ENCODE peak calls at places on chromosomes 11 and 22, in seven cellular contexts. N is IMR-90, T is K562, W is A549, B is HepG2, A is H1, H is GM12878. S is an unnamed sample.

GRCh38 chr22:35842954-35843353 is 125.3 kb downstream of the APOL5 start:
- DNase-seq in N (peak), T (peak), W (peak), B (peak), A (no peak), H (no peak), S (peak)

GRCh38 chr11:78205256-78205655 is 16.5 kb downstream of the USP35 start:
- DNase-seq in N (no peak), T (no peak), W (no peak), B (no peak), A (no peak), H (no peak), S (no peak)

GRCh38 chr11:117917591-117917990 is 11.6 kb downstream of the TMPRSS13 start:
- DNase-seq in N (no peak), T (no peak), W (no peak), B (no peak), A (no peak), H (no peak), S (no peak)

GRCh38 chr11:107824668-107825369 is 33.8 kb downstream of the SLC35F2 start:
- DNase-seq in N (peak), T (no peak), W (no peak), B (no peak), A (no peak), H (no peak), S (no peak)

GRCh38 chr11:2766166-2766565 is 66.4 kb upstream of the KCNQ1OT1 start:
- DNase-seq in N (no peak), T (no peak), W (no peak), B (no peak), A (no peak), H (no peak), S (no peak)

GRCh38 chr11:26271666-26272065 is 60.3 kb upstream of the ANO3 start:
- DNase-seq in N (no peak), T (no peak), W (no peak), B (no peak), A (no peak), H (no peak), S (no peak)

GRCh38 chr22:27462190-27462589 is 339.4 kb downstream of the MN1 start:
- DNase-seq in N (no peak), T (no peak), W (no peak), B (peak), A (no peak), H (no peak), S (no peak)

GRCh38 chr11:75233688-75234295 is 6.8 kb upstream of the TPBGL start:
- DNase-seq in N (peak), T (peak), W (no peak), B (peak), A (peak), H (no peak), S (no peak)

GRCh38 chr11:10866893-10867331 is 9.1 kb upstream of the ZBED5 start:
- DNase-seq in N (peak), T (no peak), W (no peak), B (no peak), A (no peak), H (no peak), S (no peak)

GRCh38 chr11:43879789-43880639 is 617 bp upstream of the ALKBH3 start:
- DNase-seq in N (no peak), T (no peak), W (no peak), B (no peak), A (no peak), H (no peak), S (no peak)

GRCh38 chr22:43377486-43377995 is 34.3 kb upstream of the MPPED1 start:
- DNase-seq in N (peak), T (no peak), W (no peak), B (no peak), A (no peak), H (no peak), S (no peak)

GRCh38 chr11:121514998-121515671 is 62.4 kb upstream of the SORL1-AS1 start:
- DNase-seq in N (no peak), T (no peak), W (no peak), B (no peak), A (no peak), H (no peak), S (no peak)

GRCh38 chr22:31343235-31344191 is 2.6 kb downstream of the PATZ1 start:
- DNase-seq in N (peak), T (peak), W (no peak), B (no peak), A (peak), H (no peak), S (no peak)

GRCh38 chr22:44080936-44081853 is 57.1 kb downstream of the PARVB start:
- DNase-seq in N (peak), T (peak), W (peak), B (peak), A (peak), H (no peak), S (peak)

GRCh38 chr11:15941206-15941770 is 415.1 kb downstream of the SOX6 start:
- DNase-seq in N (no peak), T (peak), W (no peak), B (no peak), A (peak), H (no peak), S (no peak)

GRCh38 chr11:22340803-22341581 is 2.8 kb downstream of the SLC17A6 start:
- DNase-seq in N (no peak), T (no peak), W (no peak), B (no peak), A (peak), H (no peak), S (no peak)

GRCh38 chr11:20647976-20648565 is 21.3 kb upstream of the NELL1 start:
- DNase-seq in N (peak), T (peak), W (peak), B (peak), A (peak), H (peak), S (peak)

GRCh38 chr11:113796663-113797259 is 17.2 kb downstream of the CLDN25 start:
- DNase-seq in N (peak), T (peak), W (peak), B (peak), A (no peak), H (no peak), S (peak)

GRCh38 chr22:48098936-48099245 is 1336.4 kb downstream of the TBC1D22A start:
- DNase-seq in N (no peak), T (no peak), W (no peak), B (no peak), A (no peak), H (no peak), S (no peak)

GRCh38 chr11:22512457-22512856 is 113.2 kb downstream of the FANCF start:
- DNase-seq in N (no peak), T (no peak), W (no peak), B (no peak), A (no peak), H (no peak), S (no peak)

GRCh38 chr11:61574611-61575010 is 6.3 kb downstream of the SYT7 start:
- DNase-seq in N (no peak), T (no peak), W (no peak), B (no peak), A (no peak), H (no peak), S (no peak)

GRCh38 chr11:1654388-1655167 is 25.0 kb downstream of the KRTAP5-5 start:
- DNase-seq in N (no peak), T (no peak), W (no peak), B (no peak), A (no peak), H (no peak), S (no peak)

GRCh38 chr11:4044971-4045646 is 49.5 kb upstream of the RRM1 start:
- DNase-seq in N (no peak), T (no peak), W (no peak), B (peak), A (no peak), H (no peak), S (no peak)

GRCh38 chr11:69384548-69385465 is 90.9 kb downstream of the MYEOV start:
- DNase-seq in N (no peak), T (no peak), W (no peak), B (no peak), A (no peak), H (no peak), S (no peak)

GRCh38 chr11:100445231-100445735 is 241.8 kb upstream of the ARHGAP42 start:
- DNase-seq in N (no peak), T (no peak), W (no peak), B (no peak), A (no peak), H (no peak), S (no peak)

GRCh38 chr11:130671801-130672700 is 223.6 kb downstream of the ADAMTS15 start:
- DNase-seq in N (peak), T (no peak), W (no peak), B (no peak), A (no peak), H (no peak), S (no peak)

GRCh38 chr11:93662177-93662575 is 694 bp downstream of the CEP295 start:
- DNase-seq in N (no peak), T (no peak), W (no peak), B (no peak), A (no peak), H (no peak), S (no peak)

GRCh38 chr11:11534981-11535380 is 86.8 kb downstream of the GALNT18 start:
- DNase-seq in N (peak), T (no peak), W (no peak), B (no peak), A (no peak), H (no peak), S (no peak)

GRCh38 chr11:110908401-110909106 is 196.3 kb upstream of the ARHGAP20 start:
- DNase-seq in N (peak), T (no peak), W (no peak), B (no peak), A (no peak), H (no peak), S (no peak)

DNA sequence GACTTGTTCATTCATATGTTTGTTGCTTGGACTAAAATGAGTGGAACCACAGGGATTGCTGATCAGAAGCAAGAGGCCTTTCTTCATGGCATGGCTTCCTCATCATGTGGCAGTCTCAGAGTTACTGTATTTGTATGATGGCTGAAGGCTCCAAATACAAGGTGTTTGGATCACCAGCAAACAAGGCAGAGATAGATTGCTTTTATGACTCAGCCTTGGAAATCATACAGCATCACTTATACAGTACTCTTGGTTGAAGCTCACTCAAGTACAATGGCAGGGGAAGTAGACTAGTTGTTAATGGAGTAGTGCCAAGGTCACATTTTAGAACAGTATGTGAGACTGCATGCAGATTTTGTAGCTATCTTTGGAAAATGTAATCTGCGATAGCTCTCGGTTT is 16.6 kb downstream of the CAPRIN1 start:
- DNase-seq in N (peak), T (no peak), W (no peak), B (no peak), A (no peak), H (no peak), S (no peak)
- TF ChIP-seq CEBPB in N (no peak), T (no peak), W (no peak), B (no peak), A (no peak), H (no peak), S (no peak)

GRCh38 chr22:50053861-50054260 is 4.2 kb downstream of the TTLL8 start:
- DNase-seq in N (no peak), T (no peak), W (no peak), B (no peak), A (no peak), H (no peak), S (no peak)

GRCh38 chr22:50048836-50049235 is 9.3 kb downstream of the TTLL8 start:
- DNase-seq in N (no peak), T (no peak), W (no peak), B (no peak), A (no peak), H (no peak), S (no peak)

GRCh38 chr22:50048066-50048765 is 9.9 kb downstream of the TTLL8 start:
- DNase-seq in N (no peak), T (no peak), W (no peak), B (no peak), A (no peak), H (no peak), S (no peak)

GRCh38 chr22:50049299-50050195 is 8.6 kb downstream of the TTLL8 start:
- DNase-seq in N (no peak), T (no peak), W (no peak), B (no peak), A (no peak), H (no peak), S (no peak)

DNA sequence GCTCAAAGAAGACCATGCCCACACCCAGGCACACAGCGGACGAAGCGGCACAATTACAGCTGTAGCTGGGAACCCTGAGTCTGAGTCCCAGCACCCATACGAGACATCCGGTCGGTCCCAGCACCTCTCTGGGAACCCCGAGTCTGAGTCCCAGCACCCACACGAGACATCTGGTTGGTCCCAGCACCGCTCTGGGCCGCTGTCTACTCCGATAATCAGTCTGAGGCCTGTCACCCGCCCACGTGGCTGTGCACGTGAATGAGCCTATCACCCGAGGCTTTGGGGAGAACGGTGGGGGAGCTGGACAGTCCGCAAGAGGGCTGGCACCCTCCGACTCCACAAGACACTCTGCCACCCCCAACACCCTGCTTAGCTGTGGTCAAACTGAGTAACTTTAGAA is 6.2 kb downstream of the TTLL8 start:
- DNase-seq in N (no peak), T (peak), W (no peak), B (no peak), A (no peak), H (no peak), S (no peak)
- TF ChIP-seq CEBPB in N (no peak), T (no peak), W (no peak), B (no peak), A (no peak), H (no peak), S (no peak)

GRCh38 chr11:102269927-102270326 is 47.4 kb upstream of the BIRC3 start:
- DNase-seq in N (peak), T (no peak), W (no peak), B (no peak), A (no peak), H (no peak), S (no peak)
- TF ChIP-seq CEBPB in N (no peak), T (no peak), W (no peak), B (no peak), A (no peak), H (no peak), S (no peak)

GRCh38 chr11:17572359-17572690 is 25.3 kb downstream of the OTOG start:
- DNase-seq in N (no peak), T (no peak), W (no peak), B (no peak), A (peak), H (no peak), S (no peak)
- TF ChIP-seq CEBPB in N (no peak), T (no peak), W (no peak), B (no peak), A (no peak), H (no peak), S (no peak)

GRCh38 chr11:17508816-17509215 is 32.2 kb upstream of the ABCC8 start:
- DNase-seq in N (no peak), T (no peak), W (no peak), B (no peak), A (no peak), H (no peak), S (no peak)
- TF ChIP-seq CEBPB in N (no peak), T (no peak), W (no peak), B (no peak), A (no peak), H (no peak), S (no peak)

GRCh38 chr11:13928566-13929251 is 33.8 kb upstream of the SPON1 start:
- DNase-seq in N (peak), T (no peak), W (no peak), B (no peak), A (no peak), H (no peak), S (no peak)
- TF ChIP-seq CEBPB in N (peak), T (peak), W (peak), B (no peak), A (no peak), H (no peak), S (no peak)

DNA sequence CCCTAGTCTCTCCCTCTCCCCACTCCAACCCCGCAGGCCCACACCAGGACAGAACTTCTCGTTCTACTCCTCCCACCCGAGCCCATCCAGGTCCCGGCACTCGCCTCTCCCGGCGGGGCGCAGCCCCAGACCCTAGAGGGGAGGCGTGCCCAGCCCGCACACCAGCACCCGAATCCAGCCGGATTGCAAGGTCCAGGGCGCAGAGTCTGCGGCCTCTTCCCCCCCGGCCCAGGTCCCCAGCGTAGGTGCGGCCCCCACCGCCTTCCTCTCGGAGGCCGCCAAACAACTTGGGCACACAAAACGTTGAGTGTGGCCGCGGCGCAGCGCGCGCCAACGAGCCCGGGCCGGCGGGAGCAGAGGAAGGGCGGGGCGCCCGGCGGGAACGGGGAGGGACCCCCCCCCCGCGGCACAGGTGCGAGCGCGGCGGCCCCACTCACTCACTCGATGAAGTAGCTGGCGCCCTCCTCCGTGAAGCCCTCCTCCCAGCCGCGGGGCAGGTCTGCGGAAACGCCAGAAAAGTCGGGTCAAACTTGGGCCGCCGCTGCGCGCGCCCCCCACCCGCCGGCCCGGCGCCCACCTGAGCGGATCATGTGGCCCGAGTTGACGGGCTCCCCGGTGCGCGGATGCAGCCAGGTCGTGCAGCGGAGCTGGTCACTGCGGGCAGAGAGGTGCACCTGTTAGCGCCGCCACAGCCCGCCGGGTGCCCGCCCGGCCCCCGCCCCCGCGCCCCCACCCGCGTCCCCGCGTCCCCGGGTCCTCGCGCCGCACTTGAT is 480 bp downstream of the PLEKHA7 start:
- DNase-seq in N (no peak), T (no peak), W (peak), B (peak), A (peak), H (no peak), S (no peak)
- TF ChIP-seq CEBPB in N (no peak), T (no peak), W (no peak), B (no peak), A (no peak), H (no peak), S (no peak)

GRCh38 chr22:38144025-38144405 is 33.5 kb upstream of the BAIAP2L2 start:
- DNase-seq in N (no peak), T (no peak), W (peak), B (peak), A (no peak), H (no peak), S (peak)
- TF ChIP-seq CEBPB in N (no peak), T (no peak), W (no peak), B (no peak), A (no peak), H (no peak), S (no peak)

S was measured in HCT116.